ENCODE peak calls at places on chromosomes 4 and X, in six cellular contexts. A, K, Q, C, Z and W are unnamed samples. For H3K27me3, the result is how much of the 10 kb centered on the place peaks cover.

GRCh38 chr4:182678590-182678989 is 238.6 kb downstream of the DCTD start:
- DNase-seq in C (no peak), K (no peak), A (no peak), Q (no peak), Z (no peak), W (no peak)

GRCh38 chr4:153075256-153075630 is 129.0 kb upstream of the TRIM2 start:
- DNase-seq in Q (no peak), Z (no peak), C (no peak), K (no peak), A (no peak), W (no peak)

GRCh38 chr4:122764071-122764807 is 31.7 kb downstream of the BBS12 start:
- DNase-seq in Z (no peak), C (no peak), A (peak), Q (no peak), K (no peak), W (no peak)

GRCh38 chrX:39613508-39613921 is 484.2 kb downstream of the BCOR start:
- DNase-seq in K (peak), A (peak), Q (peak), Z (peak), C (peak), W (no peak)

GRCh38 chr4:7860600-7861158 is 79.0 kb downstream of the AFAP1 start:
- DNase-seq in C (no peak), Z (no peak), A (no peak), Q (no peak), K (no peak), W (no peak)

GRCh38 chrX:96883608-96884007 is at the start of gene RPA4:
- DNase-seq in Z (no peak), A (no peak), C (no peak), K (no peak), Q (no peak), W (no peak)

GRCh38 chr4:99855677-99856076 is 38.5 kb downstream of the LAMTOR3 start:
- DNase-seq in C (no peak), Q (no peak), A (no peak), K (peak), Z (no peak), W (no peak)

GRCh38 chrX:69097451-69098236 is 67.6 kb downstream of the PJA1 start:
- DNase-seq in Q (no peak), A (no peak), C (no peak), Z (no peak), K (no peak), W (no peak)

GRCh38 chrX:74231625-74232024 is 72.4 kb upstream of the ZCCHC13 start:
- DNase-seq in K (no peak), Z (no peak), C (no peak), Q (no peak), A (peak), W (no peak)

GRCh38 chr4:51894246-51894645 is 51.3 kb downstream of the DCUN1D4 start:
- DNase-seq in C (no peak), Q (no peak), Z (no peak), K (no peak), A (peak), W (no peak)

GRCh38 chrX:152810403-152810802 is 20.2 kb downstream of the CETN2 start:
- DNase-seq in Q (no peak), A (no peak), K (no peak), C (no peak), Z (no peak), W (no peak)

DNA sequence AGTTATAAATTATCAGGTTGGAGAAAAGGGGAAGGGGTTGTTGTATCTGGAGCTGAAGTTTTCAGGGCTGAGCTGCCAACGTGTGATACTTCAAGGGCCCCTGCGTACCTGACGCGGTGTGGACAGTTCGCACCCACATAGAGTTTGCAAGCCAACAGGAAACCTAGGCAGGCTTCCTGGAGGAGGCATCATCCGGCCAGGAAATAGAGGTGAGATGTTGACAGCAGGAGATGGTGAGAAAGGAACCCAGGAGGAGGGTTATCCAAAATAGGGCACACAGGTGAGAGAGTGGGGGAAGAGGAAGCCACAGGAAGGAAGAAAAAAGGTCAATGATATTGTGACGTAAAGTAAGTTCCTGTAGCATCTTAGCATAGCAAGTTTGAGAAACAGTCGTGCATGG is 127.2 kb downstream of the DHRSX start:
- DNase-seq in Q (no peak), A (no peak), Z (no peak), C (no peak), K (no peak), W (no peak)
- TF ChIP-seq CTCF in Q (no peak), A (no peak), Z (no peak), C (no peak), K (no peak), W (no peak)

GRCh38 chr4:38055566-38055965 is 95.4 kb downstream of the PTTG2 start:
- DNase-seq in Z (no peak), C (no peak), K (no peak), Q (no peak), A (no peak), W (no peak)
- H3K4me3 ChIP-seq in Z (no peak), C (no peak), K (no peak), Q (no peak), A (no peak), W (no peak)

GRCh38 chrX:129791961-129792570 is 12.3 kb downstream of the SASH3 start:
- DNase-seq in Z (no peak), C (no peak), K (no peak), A (no peak), Q (no peak), W (no peak)

GRCh38 chrX:129790146-129790545 is 10.4 kb downstream of the SASH3 start:
- DNase-seq in Q (no peak), Z (no peak), A (no peak), K (no peak), C (no peak), W (no peak)

GRCh38 chrX:129790808-129791207 is 11.1 kb downstream of the SASH3 start:
- DNase-seq in A (no peak), Z (no peak), Q (no peak), K (no peak), C (no peak), W (no peak)

GRCh38 chrX:129792586-129793291 is 13.0 kb downstream of the SASH3 start:
- DNase-seq in C (no peak), A (no peak), Z (no peak), K (no peak), Q (no peak), W (no peak)

GRCh38 chrX:129791336-129791735 is 11.6 kb downstream of the SASH3 start:
- DNase-seq in Q (no peak), Z (no peak), C (no peak), A (no peak), K (no peak), W (no peak)
- H3K27me3 ChIP-seq in Q (under half), Z (under half), C (under half), A (under half), K (under half), W (under half)

GRCh38 chr4:98720871-98721480 is 62.6 kb upstream of the TSPAN5 start:
- DNase-seq in K (no peak), C (no peak), Z (no peak), Q (no peak), A (peak), W (no peak)

GRCh38 chr4:98716796-98717195 is 58.4 kb upstream of the TSPAN5 start:
- DNase-seq in A (no peak), K (no peak), C (no peak), Q (no peak), Z (no peak), W (no peak)

DNA sequence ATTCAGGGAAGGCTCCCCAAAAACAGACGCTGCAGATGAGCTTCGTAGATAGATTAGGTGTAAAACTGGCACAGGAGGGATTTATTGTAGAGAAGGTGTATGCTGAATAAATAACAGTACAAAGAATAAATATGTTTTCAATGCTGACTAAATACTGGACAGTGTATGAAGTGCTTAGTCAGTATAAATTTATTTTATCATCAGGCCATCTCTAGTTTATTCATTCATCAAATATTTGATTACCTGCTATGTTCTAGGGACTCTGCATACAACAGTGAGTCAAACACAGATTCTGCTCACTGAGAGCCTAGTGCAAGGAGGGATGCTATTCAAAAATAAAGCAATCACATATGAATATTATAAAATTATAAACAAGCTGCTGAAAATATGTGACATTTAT is 63.6 kb upstream of the TSPAN5 start:
- DNase-seq in C (no peak), Z (no peak), A (no peak), K (no peak), Q (no peak), W (no peak)
- TF ChIP-seq CTCF in C (no peak), Z (no peak), A (no peak), K (no peak), Q (no peak), W (no peak)

GRCh38 chr4:65791111-65791806 is 121.0 kb upstream of the EPHA5 start:
- DNase-seq in Q (no peak), Z (no peak), C (no peak), K (no peak), A (peak), W (no peak)

GRCh38 chr4:65789341-65789740 is 119.1 kb upstream of the EPHA5 start:
- DNase-seq in Z (no peak), A (no peak), K (no peak), C (no peak), Q (no peak), W (no peak)

GRCh38 chr4:65789850-65790249 is 119.6 kb upstream of the EPHA5 start:
- DNase-seq in K (no peak), C (no peak), Z (no peak), Q (no peak), A (peak), W (no peak)

DNA sequence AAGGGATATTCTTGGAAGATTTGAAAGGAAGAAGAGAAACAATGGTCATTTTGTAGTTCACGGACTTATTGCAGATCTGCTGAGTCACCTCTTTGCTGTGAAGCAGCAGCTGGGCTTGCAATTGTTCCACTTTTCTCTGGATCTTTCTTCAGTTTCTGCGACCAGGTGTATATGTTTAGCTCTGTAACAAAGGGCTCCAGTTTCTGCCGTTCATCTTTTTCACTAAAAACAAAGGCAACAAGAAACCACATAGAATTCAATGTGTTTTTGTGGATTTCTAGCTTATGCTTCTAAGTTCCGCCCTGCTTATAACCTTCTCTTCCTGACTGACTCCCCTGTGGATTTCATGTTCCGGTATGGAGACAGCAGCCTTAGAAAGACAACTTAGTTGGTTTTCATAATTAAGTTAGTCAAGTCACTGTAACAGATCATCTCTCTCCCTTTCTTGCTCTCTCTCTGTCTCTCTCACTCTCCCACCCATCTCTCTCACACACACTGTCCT is 121.6 kb upstream of the EPHA5 start:
- DNase-seq in C (no peak), A (peak), Z (no peak), Q (no peak), K (no peak), W (no peak)
- H3K4me3 ChIP-seq in C (no peak), A (no peak), Z (peak), Q (no peak), K (no peak), W (no peak)

DNA sequence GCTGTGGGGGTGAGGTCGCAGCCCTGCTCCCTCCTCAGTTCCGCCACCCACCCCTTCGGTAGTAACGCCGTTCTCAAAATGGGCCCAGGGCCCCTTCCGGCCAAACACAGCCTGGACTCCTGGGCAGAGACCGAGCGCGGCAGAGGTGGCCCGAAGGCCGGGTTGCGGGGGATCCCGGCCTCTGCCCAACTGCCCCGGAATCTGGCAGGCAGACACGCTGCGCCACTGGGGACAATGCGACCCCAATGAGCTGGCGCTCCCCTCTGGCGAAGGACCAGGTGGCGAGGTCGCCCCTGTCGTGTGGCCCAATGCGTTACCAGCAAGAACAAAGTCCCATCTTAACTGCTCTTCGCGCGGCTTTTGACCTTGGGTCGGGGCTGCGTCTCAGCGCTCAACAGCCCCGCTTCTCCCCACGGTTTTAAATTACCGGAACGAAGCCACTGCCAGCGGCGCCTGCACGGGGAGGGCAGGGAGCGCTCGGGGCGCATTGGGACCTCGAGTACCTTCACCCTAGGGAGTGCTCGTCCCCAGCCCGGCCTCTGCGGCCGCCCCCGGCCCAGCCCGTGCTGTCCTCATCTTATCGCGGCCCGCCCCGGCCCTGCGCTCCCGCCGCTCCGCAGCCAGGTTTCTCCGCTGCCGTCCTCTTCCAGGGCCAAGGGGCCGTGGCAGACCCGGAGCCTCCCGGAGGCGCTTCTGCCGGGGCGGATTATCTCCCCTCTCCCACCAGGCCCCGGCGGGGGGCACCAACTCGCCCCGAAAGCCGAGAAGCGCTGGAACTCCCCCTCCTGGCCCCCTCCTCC is 22.2 kb upstream of the HMX1 start:
- DNase-seq in C (no peak), Z (no peak), K (no peak), A (no peak), Q (no peak), W (no peak)
- H3K27me3 ChIP-seq in C (half or more), Z (half or more), K (under half), A (under half), Q (under half), W (under half)

DNA sequence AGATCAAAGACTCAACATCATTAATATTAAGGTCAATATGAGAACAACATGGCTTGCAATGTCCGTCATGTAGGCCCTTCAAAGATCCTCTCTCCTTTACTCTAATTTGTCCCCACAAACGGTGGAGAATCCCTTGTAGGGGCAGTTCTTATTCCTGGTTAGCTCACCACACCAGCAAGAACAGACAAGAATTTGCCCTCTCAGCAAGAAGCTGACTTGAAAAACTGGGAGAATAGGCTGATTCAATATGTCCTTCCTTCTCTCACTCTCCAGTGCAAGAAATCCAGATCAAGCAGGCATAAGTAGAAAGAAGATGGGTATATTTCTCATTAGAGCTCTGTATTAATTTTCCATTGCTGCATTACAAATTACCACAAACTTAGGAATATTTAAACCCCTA is 704.2 kb upstream of the SLIT2 start:
- DNase-seq in Q (no peak), C (no peak), Z (no peak), K (no peak), A (no peak), W (no peak)
- TF ChIP-seq CTCF in Q (no peak), C (no peak), Z (no peak), K (no peak), A (no peak), W (no peak)

DNA sequence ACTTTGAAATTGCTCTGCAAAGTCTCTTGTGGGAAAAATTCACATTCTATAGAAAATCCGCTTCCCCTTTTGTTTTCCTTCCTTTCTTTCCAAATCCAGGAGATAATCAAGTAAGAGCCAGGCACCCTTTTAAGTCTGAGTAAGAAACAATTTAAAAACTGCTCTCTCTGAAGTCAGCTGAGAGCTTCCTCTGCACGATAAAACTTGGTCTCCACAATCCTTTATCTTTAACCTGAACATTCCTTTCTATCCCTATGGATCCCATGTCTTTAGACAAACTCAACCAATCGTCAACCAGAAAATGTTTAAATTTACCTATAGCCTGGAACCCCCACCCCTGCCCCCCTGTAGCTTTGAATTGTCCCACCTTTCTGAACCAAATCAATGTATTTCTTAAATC is 1723.6 kb upstream of the AGA start:
- DNase-seq in Q (no peak), A (no peak), C (no peak), Z (no peak), K (no peak), W (no peak)
- H3K4me3 ChIP-seq in Q (no peak), A (no peak), C (no peak), Z (no peak), K (no peak), W (no peak)

GRCh38 chr4:10345381-10345784 is 111.8 kb downstream of the ZNF518B start:
- DNase-seq in Z (no peak), C (no peak), K (no peak), A (no peak), Q (no peak), W (no peak)
- H3K27me3 ChIP-seq in Z (under half), C (under half), K (under half), A (under half), Q (under half), W (under half)